ENCODE peak calls at places on chromosome 2, in four cellular contexts. O is prostate gland, V is K562, F is HCT116. X is an unnamed sample.

GRCh38 chr2:199977984-199978415 is 22.6 kb downstream of the MAIP1 start:
- DNase-seq in O (no peak), F (peak), V (no peak), X (no peak)

GRCh38 chr2:8252997-8253694 is 428.7 kb upstream of the ID2 start:
- DNase-seq in V (no peak), O (no peak), F (no peak), X (no peak)

GRCh38 chr2:133338224-133338623 is 230.0 kb downstream of the NCKAP5 start:
- DNase-seq in F (no peak), V (no peak), O (no peak), X (no peak)

GRCh38 chr2:42764096-42764495 is at the start of gene OXER1:
- DNase-seq in V (no peak), F (no peak), O (no peak), X (no peak)

GRCh38 chr2:56713161-56713676 is 529.4 kb downstream of the CCDC85A start:
- DNase-seq in F (no peak), V (no peak), O (no peak), X (no peak)

GRCh38 chr2:9594361-9595063 is 36.3 kb downstream of the YWHAQ start:
- DNase-seq in F (peak), O (no peak), V (peak), X (no peak)

GRCh38 chr2:119929537-119929936 is 83.3 kb upstream of the EPB41L5 start:
- DNase-seq in O (no peak), V (no peak), F (no peak), X (no peak)

GRCh38 chr2:85120363-85120762 is 12.8 kb upstream of the TCF7L1 start:
- DNase-seq in V (no peak), O (no peak), F (no peak), X (no peak)

GRCh38 chr2:109216332-109216731 is 87.3 kb downstream of the SH3RF3 start:
- DNase-seq in V (peak), O (no peak), F (no peak), X (peak)

GRCh38 chr2:160252278-160252887 is 52.3 kb upstream of the ITGB6 start:
- DNase-seq in V (peak), O (no peak), F (peak), X (peak)

GRCh38 chr2:120949957-120950590 is 214.4 kb downstream of the GLI2 start:
- DNase-seq in V (no peak), O (no peak), F (no peak), X (no peak)

GRCh38 chr2:238504181-238504711 is 77.5 kb downstream of the ASB1 start:
- DNase-seq in F (no peak), O (no peak), V (no peak), X (peak)

DNA sequence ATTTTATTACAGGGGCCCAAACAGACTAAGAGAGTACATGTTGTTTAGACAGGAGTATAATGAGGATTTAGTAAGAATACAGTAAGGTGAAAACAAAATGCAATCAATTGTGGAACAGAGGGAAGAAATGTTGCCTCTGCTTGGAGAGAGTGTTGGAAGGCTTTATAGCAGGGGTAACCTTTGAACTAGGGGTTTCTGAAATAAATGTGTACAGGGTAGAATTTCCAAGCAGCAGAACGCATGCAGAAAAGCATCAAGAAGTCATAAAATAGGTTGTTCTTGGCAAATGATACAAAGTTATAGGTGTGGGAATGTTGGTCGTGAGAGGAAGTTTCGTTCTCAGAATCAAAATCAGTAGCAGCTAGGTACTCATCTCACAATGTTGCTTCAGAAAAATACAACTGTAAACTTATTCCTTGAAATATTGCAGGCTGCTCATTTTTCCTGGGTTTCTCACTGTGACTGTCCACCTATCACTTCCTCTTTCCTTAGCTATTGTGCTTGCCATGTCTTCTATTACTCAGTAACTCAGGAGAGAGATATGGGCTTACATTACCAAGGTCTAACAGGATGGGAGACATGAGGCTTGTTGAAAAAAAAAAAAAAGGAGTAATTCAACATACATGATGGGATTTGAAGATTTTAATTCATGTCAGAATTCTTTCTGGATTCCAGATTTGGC is 17.1 kb upstream of the HNMT start:
- DNase-seq in F (no peak), V (no peak), O (no peak), X (no peak)
- TF ChIP-seq POLR2AphosphoS5 in F (no peak), V (no peak), O (no peak), X (no peak)

DNA sequence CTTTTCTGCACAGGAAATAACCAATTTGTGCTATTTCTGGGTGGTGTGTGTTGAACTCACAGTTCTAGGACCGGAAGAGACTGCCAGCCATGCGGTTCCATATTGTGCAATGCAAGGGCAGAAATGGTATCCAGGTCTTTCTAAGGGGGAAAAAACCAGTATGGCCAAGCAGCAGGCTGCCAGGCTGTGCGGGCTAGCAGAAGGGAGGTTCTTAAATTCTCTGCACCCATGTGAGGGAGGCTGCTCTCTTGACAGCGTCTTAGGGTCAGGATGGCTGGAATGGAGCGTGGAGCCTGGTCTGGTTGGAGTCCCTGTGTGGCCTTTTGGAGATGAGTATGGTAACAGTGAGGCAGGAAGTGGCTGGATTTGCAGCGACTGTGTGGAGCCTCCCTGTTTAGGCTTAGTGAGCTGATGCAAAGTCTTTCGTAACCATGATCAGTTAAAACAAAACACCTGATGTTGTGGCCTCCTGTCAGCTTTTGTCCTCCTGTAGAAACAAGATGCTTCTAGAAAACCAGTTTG is 52.6 kb downstream of the NCK2 start:
- DNase-seq in F (no peak), O (no peak), V (peak), X (no peak)
- TF ChIP-seq POLR2AphosphoS5 in F (no peak), O (no peak), V (no peak), X (no peak)

GRCh38 chr2:96154506-96155380 is 9.5 kb upstream of the DUSP2 start:
- DNase-seq in O (no peak), F (no peak), V (no peak), X (no peak)

GRCh38 chr2:96153291-96153713 is 8.1 kb upstream of the DUSP2 start:
- DNase-seq in V (no peak), F (no peak), O (no peak), X (no peak)

GRCh38 chr2:96156011-96156820 is 11.0 kb upstream of the DUSP2 start:
- DNase-seq in V (no peak), O (no peak), F (no peak), X (no peak)

GRCh38 chr2:96152301-96153165 is 7.3 kb upstream of the DUSP2 start:
- DNase-seq in F (no peak), O (no peak), V (no peak), X (no peak)

DNA sequence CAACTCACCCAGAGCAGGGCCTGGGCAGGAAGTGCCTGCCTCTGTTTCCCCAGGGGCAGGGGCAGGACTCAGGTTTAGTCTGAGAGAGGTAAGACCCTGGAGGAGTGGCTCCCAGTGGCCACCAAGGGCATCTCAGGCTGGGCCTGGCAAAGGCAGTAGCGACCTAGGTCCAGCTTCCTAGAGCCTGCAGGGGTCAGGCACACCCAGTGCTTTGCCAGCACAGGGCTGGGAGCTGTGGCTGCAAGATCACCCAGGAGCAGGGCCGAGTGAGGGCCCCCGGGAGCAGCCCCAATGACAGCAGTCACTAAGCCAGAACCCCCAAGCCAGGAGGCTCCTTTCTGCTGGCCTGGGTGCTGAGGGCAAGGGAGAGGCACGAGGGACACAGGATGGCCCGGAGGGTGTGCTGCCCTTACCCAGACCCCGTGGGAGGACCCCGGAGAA is 8.8 kb upstream of the DUSP2 start:
- DNase-seq in F (no peak), V (no peak), O (no peak), X (no peak)
- TF ChIP-seq POLR2AphosphoS5 in F (no peak), V (no peak), O (no peak), X (no peak)

GRCh38 chr2:181679544-181679979 is 755 bp downstream of the NEUROD1 start:
- DNase-seq in F (no peak), V (no peak), O (no peak), X (no peak)
- TF ChIP-seq POLR2AphosphoS5 in F (no peak), V (no peak), O (no peak), X (no peak)

DNA sequence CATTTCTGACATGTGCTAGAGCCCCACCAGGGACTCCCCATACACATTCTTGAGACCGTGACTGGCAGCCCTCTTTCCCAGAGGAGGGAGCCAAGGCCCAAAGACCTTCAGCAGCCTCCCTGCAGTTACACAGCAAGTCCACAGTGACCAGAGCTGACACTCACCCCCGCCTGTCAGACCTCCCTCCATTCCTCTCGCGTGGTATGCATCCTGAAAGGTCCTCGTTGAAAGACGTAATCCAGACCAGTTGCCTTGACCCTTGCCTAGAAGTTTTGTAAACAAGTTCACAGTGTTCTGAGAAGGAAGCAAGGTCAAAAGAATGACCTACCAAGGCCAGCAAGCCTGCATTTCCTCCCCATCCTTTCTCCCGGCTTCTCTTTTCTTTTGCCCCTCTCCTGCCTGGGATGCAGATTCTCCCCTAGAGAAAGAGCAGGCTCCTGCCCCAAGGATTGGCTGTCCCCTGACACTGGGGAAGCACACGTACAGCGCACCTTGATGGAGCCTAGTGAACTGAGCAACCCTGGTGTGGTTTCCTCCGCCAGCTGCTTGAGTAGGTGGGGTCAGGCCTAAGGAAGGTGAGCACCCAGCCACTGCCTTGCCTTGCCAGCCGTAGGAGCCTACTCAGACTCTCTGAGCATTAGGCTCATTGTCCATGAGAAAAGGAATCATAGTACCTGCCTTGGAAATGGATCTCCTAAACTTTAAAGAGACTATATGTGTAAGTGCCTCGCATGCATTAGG is 18.3 kb downstream of the TRIB2 start:
- DNase-seq in V (no peak), F (no peak), O (no peak), X (no peak)
- TF ChIP-seq POLR2AphosphoS5 in V (no peak), F (no peak), O (no peak), X (no peak)